ENCODE peak calls at places on chromosome 20, in ten cellular contexts. L is endothelial cell of umbilical vein; H is T47D; B is NCI-H510A treated with DMSO at 0.1 percent for 48 hours; R is NCI-H774; M is NAMALWA; N is GM12865; Y is activated T-helper 1 cell treated with anti-CD3 and anti-CD28 coated beads, Interleukin-2, amount 50 U/mL, for 16 hours; X is A673; S is non-pigmented ciliary epithelial cell. K is an unnamed sample.

GRCh38 chr20:56736285-56736857 is 107.3 kb downstream of the TFAP2C start:
- DNase-seq in N (no peak), M (no peak), R (no peak), B (no peak), H (no peak), S (no peak), Y (no peak), L (no peak), X (no peak), K (no peak)

GRCh38 chr20:13384132-13384531 is 163.1 kb downstream of the ISM1 start:
- DNase-seq in R (no peak), S (no peak), Y (no peak), H (no peak), X (no peak), B (no peak), M (no peak), L (no peak), N (peak), K (no peak)

GRCh38 chr20:61263084-61263695 is 11.1 kb downstream of the CDH4 start:
- DNase-seq in Y (no peak), S (no peak), B (no peak), H (no peak), R (peak), L (no peak), M (peak), X (peak), N (no peak), K (no peak)

GRCh38 chr20:17620371-17621228 is 50.7 kb downstream of the DSTN start:
- DNase-seq in X (no peak), L (no peak), M (no peak), B (no peak), R (no peak), Y (no peak), N (no peak), H (no peak), S (no peak), K (no peak)

GRCh38 chr20:37362821-37363220 is 16.9 kb downstream of the SRC start:
- DNase-seq in Y (no peak), H (no peak), L (no peak), X (no peak), N (no peak), S (no peak), R (no peak), M (no peak), B (no peak), K (no peak)

GRCh38 chr20:32648761-32649615 is 24.8 kb downstream of the C20orf203 start:
- DNase-seq in S (no peak), X (no peak), Y (no peak), B (no peak), L (no peak), R (no peak), H (no peak), M (no peak), N (no peak), K (no peak)

GRCh38 chr20:59318201-59318790 is 17.9 kb downstream of the EDN3 start:
- DNase-seq in N (no peak), B (no peak), L (no peak), H (no peak), X (no peak), S (no peak), R (no peak), Y (no peak), M (no peak), K (no peak)

GRCh38 chr20:24979036-24979960 is 13.3 kb downstream of the APMAP start:
- DNase-seq in B (no peak), X (no peak), S (no peak), N (no peak), Y (no peak), H (no peak), M (no peak), R (no peak), L (no peak), K (no peak)

GRCh38 chr20:37986873-37987601 is 46.2 kb downstream of the TTI1 start:
- DNase-seq in S (no peak), H (no peak), Y (no peak), X (no peak), R (no peak), B (no peak), M (no peak), N (no peak), L (no peak), K (no peak)

GRCh38 chr20:2879148-2879547 is 5.9 kb downstream of the PTPRA start:
- DNase-seq in H (no peak), N (no peak), S (peak), X (no peak), Y (no peak), L (no peak), B (no peak), R (no peak), M (no peak), K (peak)